ENCODE peak calls at places on chromosome 13, in eight cellular contexts. V is heart left ventricle; M is PC-9; E is CD8-positive, alpha-beta memory T cell; T is neuronal stem cell; W is endodermal cell; Q is fibroblast of lung; Z is cardiac muscle cell. B is an unnamed sample.
A peak's percentile ranks its signal among the peaks of the same experiment; 100 is the strongest.

GRCh38 chr13:32587774-32588165 is 1.5 kb downstream of the PDS5B start:
- DNase-seq in V (no peak), M (peak; percentile 45), E (no peak), T (no peak), W (no peak), Q (peak; percentile 39), Z (no peak), B (no peak)

GRCh38 chr13:102039264-102039663 is 362.6 kb downstream of the FGF14 start:
- DNase-seq in V (peak; percentile 30), M (no peak), E (no peak), T (no peak), W (no peak), Q (no peak), Z (no peak), B (no peak)

GRCh38 chr13:29266261-29266660 is 329.2 kb downstream of the SLC7A1 start:
- DNase-seq in V (no peak), M (no peak), E (no peak), T (no peak), W (no peak), Q (no peak), Z (no peak), B (no peak)

GRCh38 chr13:46288570-46289259 is 77.0 kb downstream of the LRRC63 start:
- DNase-seq in V (no peak), M (no peak), E (peak; percentile 65), T (peak; percentile 24), W (no peak), Q (peak; percentile 24), Z (peak; percentile 69), B (no peak)

GRCh38 chr13:28563609-28564008 is 68.7 kb upstream of the FLT1 start:
- DNase-seq in V (no peak), M (no peak), E (no peak), T (no peak), W (no peak), Q (no peak), Z (no peak), B (no peak)

GRCh38 chr13:28744091-28744536 is 25.3 kb upstream of the SLC46A3 start:
- DNase-seq in V (peak; percentile 40), M (no peak), E (no peak), T (no peak), W (peak; percentile 85), Q (peak; percentile 55), Z (no peak), B (peak; percentile 65)

GRCh38 chr13:44104969-44105368 is 225.3 kb downstream of the LACC1 start:
- DNase-seq in V (no peak), M (no peak), E (no peak), T (no peak), W (peak; percentile 58), Q (no peak), Z (peak; percentile 93), B (no peak)

GRCh38 chr13:51797664-51798488 is 6.1 kb downstream of the DHRS12 start:
- DNase-seq in V (peak; percentile 45), M (peak; percentile 54), E (peak; percentile 59), T (peak; percentile 41), W (peak; percentile 91), Q (peak; percentile 55), Z (peak; percentile 64), B (no peak)

GRCh38 chr13:112457081-112457480 is 80.9 kb downstream of the SPACA7 start:
- DNase-seq in V (no peak), M (no peak), E (no peak), T (no peak), W (no peak), Q (no peak), Z (no peak), B (no peak)

GRCh38 chr13:39892731-39893293 is 237.3 kb downstream of the COG6 start:
- DNase-seq in V (peak; percentile 53), M (no peak), E (peak; percentile 28), T (no peak), W (no peak), Q (no peak), Z (no peak), B (no peak)

GRCh38 chr13:28718186-28718537 is 608 bp downstream of the SLC46A3 start:
- DNase-seq in V (no peak), M (no peak), E (no peak), T (no peak), W (no peak), Q (peak; percentile 3), Z (no peak), B (no peak)

GRCh38 chr13:92463134-92463533 is 763.5 kb upstream of the GPC6 start:
- DNase-seq in V (no peak), M (no peak), E (no peak), T (no peak), W (no peak), Q (no peak), Z (no peak), B (no peak)

GRCh38 chr13:41934994-41935393 is 25.9 kb downstream of the VWA8 start:
- DNase-seq in V (no peak), M (no peak), E (no peak), T (no peak), W (no peak), Q (no peak), Z (no peak), B (no peak)

GRCh38 chr13:102757006-102757405 is 16.6 kb downstream of the TEX30 start:
- DNase-seq in V (no peak), M (no peak), E (no peak), T (no peak), W (no peak), Q (no peak), Z (no peak), B (no peak)

GRCh38 chr13:107883561-107884175 is 331.7 kb downstream of the LIG4 start:
- DNase-seq in V (no peak), M (no peak), E (no peak), T (no peak), W (no peak), Q (peak; percentile 85), Z (no peak), B (no peak)

GRCh38 chr13:96279904-96280303 is 190.0 kb downstream of the HS6ST3 start:
- DNase-seq in V (no peak), M (no peak), E (no peak), T (no peak), W (no peak), Q (no peak), Z (no peak), B (no peak)

GRCh38 chr13:35566340-35566739 is 89.9 kb upstream of the MAB21L1 start:
- DNase-seq in V (no peak), M (no peak), E (no peak), T (no peak), W (no peak), Q (no peak), Z (no peak), B (no peak)

GRCh38 chr13:23867027-23867491 is 22.1 kb downstream of the MIPEP start:
- DNase-seq in V (no peak), M (no peak), E (no peak), T (no peak), W (peak; percentile 68), Q (peak; percentile 73), Z (peak; percentile 74), B (no peak)

GRCh38 chr13:110521296-110521680 is 40.2 kb downstream of the RAB20 start:
- DNase-seq in V (no peak), M (no peak), E (no peak), T (no peak), W (no peak), Q (no peak), Z (no peak), B (no peak)
- H3K27ac ChIP-seq in V (peak overlapping the region; percentile 46), M (no peak overlapping the region), E (no peak overlapping the region), T (no peak overlapping the region), W (no peak overlapping the region), Q (no peak overlapping the region), Z (no peak overlapping the region), B (peak overlapping the region; percentile 89)

DNA sequence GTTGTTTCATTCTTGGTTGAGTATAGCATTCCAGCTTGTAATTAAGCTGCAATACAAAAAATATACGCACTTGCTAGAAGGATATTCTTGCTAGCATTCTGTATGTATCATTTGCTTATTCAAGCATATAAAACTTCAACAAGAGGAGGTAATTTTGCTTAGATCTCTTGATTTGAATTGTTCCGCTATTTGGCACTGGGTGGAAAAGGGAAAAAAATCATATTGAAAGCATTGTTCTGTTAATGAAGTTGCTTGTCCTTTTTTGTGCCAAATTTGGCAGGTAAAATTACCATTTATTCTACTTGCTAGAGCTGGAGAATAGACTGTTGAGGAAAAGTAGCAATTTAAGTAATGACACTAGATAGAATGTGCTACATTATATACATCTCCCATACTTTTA is 190.2 kb downstream of the GGACT start:
- DNase-seq in V (no peak), M (no peak), E (no peak), T (no peak), W (no peak), Q (no peak), Z (no peak), B (no peak)
- H3K4me3 ChIP-seq in V (no peak overlapping the region), M (no peak overlapping the region), E (no peak overlapping the region), T (no peak overlapping the region), W (no peak overlapping the region), Q (no peak overlapping the region), Z (no peak overlapping the region), B (no peak overlapping the region)

GRCh38 chr13:91155512-91156114 is 191.9 kb upstream of the MIR17HG start:
- DNase-seq in V (no peak), M (peak; percentile 71), E (no peak), T (no peak), W (peak; percentile 48), Q (no peak), Z (no peak), B (no peak)
- H3K27ac ChIP-seq in V (no peak overlapping the region), M (peak overlapping the region; percentile 26), E (no peak overlapping the region), T (peak overlapping the region; percentile 4), W (no peak overlapping the region), Q (no peak overlapping the region), Z (no peak overlapping the region), B (no peak overlapping the region)

GRCh38 chr13:49279112-49279511 is 31.4 kb downstream of the CDADC1 start:
- DNase-seq in V (no peak), M (no peak), E (no peak), T (no peak), W (no peak), Q (no peak), Z (no peak), B (no peak)

GRCh38 chr13:49279885-49280284 is 32.2 kb downstream of the CDADC1 start:
- DNase-seq in V (no peak), M (no peak), E (no peak), T (no peak), W (no peak), Q (no peak), Z (no peak), B (no peak)
- H3K4me3 ChIP-seq in V (no peak overlapping the region), M (no peak overlapping the region), E (no peak overlapping the region), T (no peak overlapping the region), W (no peak overlapping the region), Q (no peak overlapping the region), Z (no peak overlapping the region), B (no peak overlapping the region)

DNA sequence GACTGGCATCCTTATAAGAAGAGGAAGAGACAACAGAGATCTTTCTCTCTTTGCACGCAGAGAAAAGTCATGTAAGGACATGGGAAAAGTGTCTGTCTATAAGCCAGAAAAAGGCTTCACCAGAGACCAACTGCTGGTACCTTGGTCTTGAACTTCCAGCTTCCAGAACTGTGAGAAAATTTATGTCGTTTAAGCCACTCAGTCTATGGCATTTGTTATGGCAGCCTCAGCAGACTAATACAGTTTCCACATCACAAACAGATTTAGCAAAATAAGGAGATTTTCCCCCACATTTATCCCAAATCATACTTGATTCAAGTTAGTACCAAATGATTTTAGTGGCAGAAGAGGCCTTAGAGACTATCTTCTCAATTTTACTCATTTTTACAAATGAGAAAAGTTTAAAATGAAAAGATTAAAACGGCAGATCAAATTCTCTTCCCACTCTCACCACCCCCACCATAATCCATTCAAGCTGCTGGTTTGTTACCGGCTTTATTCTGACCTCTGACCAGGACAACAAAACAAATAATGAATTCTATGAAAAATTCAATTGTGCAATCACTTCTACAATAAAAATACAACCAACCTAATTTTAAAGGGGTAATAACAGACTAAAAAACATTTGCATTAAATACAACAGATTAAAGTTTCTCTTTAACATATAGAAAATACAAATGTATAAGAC is 316.3 kb downstream of the TBC1D4 start:
- DNase-seq in V (no peak), M (no peak), E (no peak), T (no peak), W (no peak), Q (no peak), Z (no peak), B (no peak)
- H3K27ac ChIP-seq in V (no peak overlapping the region), M (no peak overlapping the region), E (no peak overlapping the region), T (no peak overlapping the region), W (no peak overlapping the region), Q (no peak overlapping the region), Z (no peak overlapping the region), B (no peak overlapping the region)